ENCODE peak calls at places on chromosomes 7 and 10, in six cellular contexts. U is fibroblast of mammary gland, O is astrocyte of the spinal cord, Q is lower lobe of right lung, Y is cardiac muscle cell, T is heart right ventricle. R is an unnamed sample.

GRCh38 chr7:5591547-5591899 is 167.9 kb upstream of the TNRC18 start:
- DNase-seq in U (no peak), O (peak; percentile 90), Q (no peak), Y (peak; percentile 86), T (no peak), R (no peak)

GRCh38 chr7:29304756-29305155 is 110.2 kb downstream of the CHN2 start:
- DNase-seq in U (no peak), O (no peak), Q (no peak), Y (no peak), T (no peak), R (no peak)

GRCh38 chr7:20797174-20798080 is 10.7 kb upstream of the SP8 start:
- DNase-seq in U (no peak), O (no peak), Q (no peak), Y (peak; percentile 8), T (no peak), R (no peak)

GRCh38 chr7:51067757-51068156 is 248.9 kb downstream of the COBL start:
- DNase-seq in U (peak; percentile 77), O (peak; percentile 84), Q (no peak), Y (peak; percentile 81), T (no peak), R (peak; percentile 86)

GRCh38 chr10:35379226-35380137 is 43.2 kb downstream of the CCNY start:
- DNase-seq in U (peak; percentile 86), O (peak; percentile 91), Q (no peak), Y (no peak), T (peak; percentile 48), R (no peak)

GRCh38 chr7:135748770-135749169 is at the start of gene FAM180A:
- DNase-seq in U (peak; percentile 94), O (peak; percentile 44), Q (no peak), Y (no peak), T (peak; percentile 64), R (no peak)

GRCh38 chr10:22599048-22599561 is 115.3 kb downstream of the PIP4K2A start:
- DNase-seq in U (peak; percentile 81), O (peak; percentile 79), Q (no peak), Y (no peak), T (no peak), R (no peak)

GRCh38 chr10:122974543-122975064 is 5.6 kb upstream of the PSTK start:
- DNase-seq in U (no peak), O (no peak), Q (no peak), Y (no peak), T (no peak), R (no peak)

GRCh38 chr7:51020944-51021343 is 238.2 kb upstream of the GRB10 start:
- DNase-seq in U (no peak), O (no peak), Q (no peak), Y (no peak), T (no peak), R (no peak)

GRCh38 chr7:149414745-149415390 is 46.0 kb downstream of the ZNF777 start:
- DNase-seq in U (peak; percentile 92), O (peak; percentile 81), Q (no peak), Y (peak; percentile 55), T (peak; percentile 69), R (peak; percentile 61)

GRCh38 chr10:79946270-79947082 is 2.4 kb downstream of the SFTPD start:
- DNase-seq in U (no peak), O (no peak), Q (no peak), Y (no peak), T (no peak), R (no peak)

GRCh38 chr10:93445097-93445960 is 36.8 kb downstream of the MYOF start:
- DNase-seq in U (peak; percentile 93), O (peak; percentile 99), Q (peak; percentile 96), Y (peak; percentile 95), T (peak; percentile 80), R (peak; percentile 53)

GRCh38 chr7:8274589-8274988 is 12.6 kb upstream of the ICA1 start:
- DNase-seq in U (no peak), O (no peak), Q (no peak), Y (no peak), T (no peak), R (no peak)

GRCh38 chr10:11863353-11864105 is 40.4 kb downstream of the PROSER2 start:
- DNase-seq in U (no peak), O (no peak), Q (no peak), Y (no peak), T (no peak), R (no peak)

GRCh38 chr7:100565133-100565571 is 8.5 kb downstream of the SAP25 start:
- DNase-seq in U (no peak), O (no peak), Q (no peak), Y (no peak), T (no peak), R (no peak)

GRCh38 chr7:47893238-47893637 is 55.0 kb downstream of the PKD1L1 start:
- DNase-seq in U (peak; percentile 6), O (no peak), Q (no peak), Y (peak; percentile 32), T (no peak), R (no peak)

GRCh38 chr10:63713191-63714144 is 192.3 kb downstream of the REEP3 start:
- DNase-seq in U (peak; percentile 98), O (peak; percentile 95), Q (no peak), Y (peak; percentile 61), T (peak; percentile 85), R (no peak)

GRCh38 chr10:99966306-99966705 is 43.4 kb downstream of the DNMBP start:
- DNase-seq in U (peak; percentile 92), O (peak; percentile 90), Q (no peak), Y (no peak), T (no peak), R (no peak)

GRCh38 chr7:84271550-84271949 is 77.0 kb upstream of the SEMA3A start:
- DNase-seq in U (peak; percentile 55), O (no peak), Q (no peak), Y (no peak), T (no peak), R (no peak)

GRCh38 chr10:117342638-117343037 is 32.6 kb downstream of the PDZD8 start:
- DNase-seq in U (peak; percentile 70), O (peak; percentile 66), Q (no peak), Y (no peak), T (no peak), R (no peak)
- H3K4me3 ChIP-seq in U (no peak overlapping the region), O (no peak overlapping the region), Q (no peak overlapping the region), Y (no peak overlapping the region), T (no peak overlapping the region), R (no peak overlapping the region)

DNA sequence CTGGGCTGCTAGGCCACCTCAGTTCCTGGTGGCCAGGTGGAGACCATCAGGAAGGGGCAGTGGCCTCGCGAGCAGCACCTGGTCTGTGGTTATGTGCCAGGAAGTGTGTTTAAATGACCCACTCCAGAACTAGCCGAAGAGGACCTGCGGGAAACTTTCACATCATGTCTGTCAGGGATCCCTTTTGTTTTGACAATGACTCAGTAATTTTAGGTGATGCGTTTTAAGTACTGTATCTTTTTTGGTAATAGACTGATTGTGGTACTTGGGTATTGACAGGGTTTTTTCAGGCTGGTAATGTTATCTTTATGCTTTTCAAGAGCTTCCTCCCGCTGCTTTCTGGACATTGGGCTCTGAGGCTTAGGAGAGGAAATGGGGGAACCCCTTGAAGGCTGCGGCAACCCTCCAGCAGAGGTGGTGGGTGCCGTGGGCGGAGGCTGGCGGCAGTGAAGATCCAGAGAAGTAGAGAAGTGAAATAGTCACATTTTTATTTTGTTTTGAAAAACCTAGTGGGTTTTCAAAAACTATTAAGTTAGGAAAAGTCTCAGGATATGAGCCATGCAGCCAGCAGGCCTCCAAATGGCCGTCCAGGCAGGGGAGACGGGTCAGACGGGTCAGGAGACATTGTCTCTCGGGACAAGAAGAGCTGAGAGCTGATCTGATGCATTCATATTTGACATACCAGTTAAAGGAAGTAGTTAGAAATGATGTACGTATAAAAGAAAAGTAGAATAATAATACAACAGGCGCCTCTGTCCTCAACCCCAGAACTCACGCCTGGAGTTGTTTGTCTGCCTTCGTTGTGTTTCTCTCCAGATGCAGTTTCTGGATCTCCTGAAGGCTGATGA is 27.7 kb downstream of the PPP2R2D start:
- DNase-seq in U (peak; percentile 53), O (peak; percentile 49), Q (no peak), Y (no peak), T (no peak), R (no peak)
- H3K4me3 ChIP-seq in U (no peak overlapping the region), O (no peak overlapping the region), Q (no peak overlapping the region), Y (no peak overlapping the region), T (no peak overlapping the region), R (no peak overlapping the region)

GRCh38 chr10:110221044-110221720 is 13.8 kb downstream of the MXI1 start:
- DNase-seq in U (no peak), O (no peak), Q (no peak), Y (no peak), T (no peak), R (no peak)
- H3K4me3 ChIP-seq in U (peak overlapping the region; percentile 53), O (peak overlapping the region; percentile 43), Q (peak overlapping the region; percentile 34), Y (no peak overlapping the region), T (peak overlapping the region; percentile 46), R (peak overlapping the region; percentile 53)

DNA sequence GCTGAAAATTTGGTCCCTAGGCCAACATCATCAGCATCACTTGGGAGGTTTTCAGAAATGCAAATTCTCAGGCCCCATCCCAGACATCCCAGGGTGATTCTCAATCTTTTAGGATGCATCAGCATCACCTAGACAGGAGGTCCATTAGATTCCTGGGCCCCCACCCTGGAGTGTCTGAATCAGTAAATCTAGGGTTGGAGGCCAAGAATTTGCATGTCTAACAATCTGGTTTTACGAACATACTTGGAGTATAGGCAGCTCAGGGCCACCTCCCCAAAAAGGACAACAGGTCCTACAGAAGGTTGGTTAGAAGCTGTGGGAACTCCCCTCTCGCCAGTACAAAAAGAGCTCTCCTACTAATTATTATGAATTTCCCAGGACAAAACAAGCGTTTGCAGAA is 15.5 kb downstream of the ZC3HAV1 start:
- DNase-seq in U (no peak), O (no peak), Q (no peak), Y (no peak), T (no peak), R (no peak)
- H3K4me3 ChIP-seq in U (no peak overlapping the region), O (no peak overlapping the region), Q (peak overlapping the region; percentile 26), Y (no peak overlapping the region), T (peak overlapping the region; percentile 21), R (no peak overlapping the region)

R was measured in dorsolateral prefrontal cortex.